ENCODE peak calls at places on chromosomes 4 and X, in five cellular contexts. One of them, this sample, is unnamed.
A peak's percentile ranks its signal among the peaks of the same experiment; 100 is the strongest.

GRCh38 chrX:115268421-115268820 is 21.1 kb upstream of the LUZP4 start:
- DNase-seq in activated T-helper 2 cell treated with anti-CD3 and anti-CD28 coated beads, Interferon-gamma antibody, Interleukin-2, Interleukin-4, amounts not matched to agents 10 μg/mL and 5 μg/mL and 100 μg/mL, durations not matched to agents 14 hours and 24 hours and 36 hours: no peak
- DNase-seq in EL: no peak
- DNase-seq in activated CD4-positive, alpha-beta T cell treated with anti-CD3 and anti-CD28 coated beads, Interleukin-2, amount 50 U/mL, for 48 hours: no peak
- DNase-seq in D341Med: no peak
- DNase-seq in this sample: no peak

GRCh38 chr4:189979196-189980047 is 38.8 kb downstream of the FRG1 start:
- DNase-seq in D341Med: no peak
- DNase-seq in activated CD4-positive, alpha-beta T cell treated with anti-CD3 and anti-CD28 coated beads, Interleukin-2, amount 50 U/mL, for 48 hours: no peak
- DNase-seq in EL: no peak
- DNase-seq in activated T-helper 2 cell treated with anti-CD3 and anti-CD28 coated beads, Interferon-gamma antibody, Interleukin-2, Interleukin-4, amounts not matched to agents 10 μg/mL and 5 μg/mL and 100 μg/mL, durations not matched to agents 14 hours and 24 hours and 36 hours: no peak
- DNase-seq in this sample: no peak

GRCh38 chr4:13844740-13845139 is 217.2 kb upstream of the BOD1L1 start:
- DNase-seq in EL: no peak
- DNase-seq in D341Med: no peak
- DNase-seq in activated T-helper 2 cell treated with anti-CD3 and anti-CD28 coated beads, Interferon-gamma antibody, Interleukin-2, Interleukin-4, amounts not matched to agents 10 μg/mL and 5 μg/mL and 100 μg/mL, durations not matched to agents 14 hours and 24 hours and 36 hours: no peak
- DNase-seq in activated CD4-positive, alpha-beta T cell treated with anti-CD3 and anti-CD28 coated beads, Interleukin-2, amount 50 U/mL, for 48 hours: no peak
- DNase-seq in this sample: no peak

GRCh38 chr4:154506253-154506652 is 14.7 kb upstream of the DCHS2 start:
- DNase-seq in activated T-helper 2 cell treated with anti-CD3 and anti-CD28 coated beads, Interferon-gamma antibody, Interleukin-2, Interleukin-4, amounts not matched to agents 10 μg/mL and 5 μg/mL and 100 μg/mL, durations not matched to agents 14 hours and 24 hours and 36 hours: no peak
- DNase-seq in activated CD4-positive, alpha-beta T cell treated with anti-CD3 and anti-CD28 coated beads, Interleukin-2, amount 50 U/mL, for 48 hours: no peak
- DNase-seq in D341Med: no peak
- DNase-seq in EL: peak; percentile 10
- DNase-seq in this sample: no peak

GRCh38 chr4:165583341-165583740 is 204.5 kb downstream of the CPE start:
- DNase-seq in D341Med: no peak
- DNase-seq in activated T-helper 2 cell treated with anti-CD3 and anti-CD28 coated beads, Interferon-gamma antibody, Interleukin-2, Interleukin-4, amounts not matched to agents 10 μg/mL and 5 μg/mL and 100 μg/mL, durations not matched to agents 14 hours and 24 hours and 36 hours: no peak
- DNase-seq in activated CD4-positive, alpha-beta T cell treated with anti-CD3 and anti-CD28 coated beads, Interleukin-2, amount 50 U/mL, for 48 hours: no peak
- DNase-seq in EL: no peak
- DNase-seq in this sample: no peak

GRCh38 chr4:7066493-7066892 is 1.4 kb downstream of the GRPEL1 start:
- DNase-seq in activated T-helper 2 cell treated with anti-CD3 and anti-CD28 coated beads, Interferon-gamma antibody, Interleukin-2, Interleukin-4, amounts not matched to agents 10 μg/mL and 5 μg/mL and 100 μg/mL, durations not matched to agents 14 hours and 24 hours and 36 hours: no peak
- DNase-seq in EL: no peak
- DNase-seq in activated CD4-positive, alpha-beta T cell treated with anti-CD3 and anti-CD28 coated beads, Interleukin-2, amount 50 U/mL, for 48 hours: no peak
- DNase-seq in D341Med: no peak
- DNase-seq in this sample: no peak

GRCh38 chr4:149409186-149410056 is 406.2 kb downstream of the IQCM start:
- DNase-seq in EL: peak; percentile 95
- DNase-seq in activated CD4-positive, alpha-beta T cell treated with anti-CD3 and anti-CD28 coated beads, Interleukin-2, amount 50 U/mL, for 48 hours: no peak
- DNase-seq in D341Med: no peak
- DNase-seq in activated T-helper 2 cell treated with anti-CD3 and anti-CD28 coated beads, Interferon-gamma antibody, Interleukin-2, Interleukin-4, amounts not matched to agents 10 μg/mL and 5 μg/mL and 100 μg/mL, durations not matched to agents 14 hours and 24 hours and 36 hours: no peak
- DNase-seq in this sample: no peak

GRCh38 chr4:184668511-184669114 is 19.1 kb downstream of the PRIMPOL start:
- DNase-seq in EL: peak; percentile 16
- DNase-seq in activated T-helper 2 cell treated with anti-CD3 and anti-CD28 coated beads, Interferon-gamma antibody, Interleukin-2, Interleukin-4, amounts not matched to agents 10 μg/mL and 5 μg/mL and 100 μg/mL, durations not matched to agents 14 hours and 24 hours and 36 hours: no peak
- DNase-seq in activated CD4-positive, alpha-beta T cell treated with anti-CD3 and anti-CD28 coated beads, Interleukin-2, amount 50 U/mL, for 48 hours: no peak
- DNase-seq in D341Med: no peak
- DNase-seq in this sample: no peak

GRCh38 chr4:188707036-188707435 is 567.8 kb downstream of the TRIML1 start:
- DNase-seq in EL: no peak
- DNase-seq in activated T-helper 2 cell treated with anti-CD3 and anti-CD28 coated beads, Interferon-gamma antibody, Interleukin-2, Interleukin-4, amounts not matched to agents 10 μg/mL and 5 μg/mL and 100 μg/mL, durations not matched to agents 14 hours and 24 hours and 36 hours: no peak
- DNase-seq in activated CD4-positive, alpha-beta T cell treated with anti-CD3 and anti-CD28 coated beads, Interleukin-2, amount 50 U/mL, for 48 hours: no peak
- DNase-seq in D341Med: no peak
- DNase-seq in this sample: no peak